ENCODE peak calls at places on chromosomes 3 and 15, in four cellular contexts. S, R, B and O are unnamed samples.

GRCh38 chr3:188497021-188497420 is 343.1 kb downstream of the LPP start:
- DNase-seq in R (no peak), B (no peak), S (no peak), O (peak)

GRCh38 chr3:42698911-42699230 is 3.7 kb downstream of the HHATL start:
- DNase-seq in R (no peak), B (no peak), S (no peak), O (no peak)

GRCh38 chr3:45537960-45538640 is 56.5 kb upstream of the LIMD1 start:
- DNase-seq in R (no peak), B (no peak), S (no peak), O (no peak)

GRCh38 chr15:68818671-68819450 is 1.8 kb downstream of the ANP32A start:
- DNase-seq in B (peak), R (peak), S (peak), O (peak)

GRCh38 chr15:82122754-82123400 is 77.1 kb upstream of the MEX3B start:
- DNase-seq in S (no peak), B (peak), R (no peak), O (peak)

GRCh38 chr15:71789616-71790015 is 20.7 kb upstream of the NR2E3 start:
- DNase-seq in B (no peak), R (no peak), S (no peak), O (no peak)

GRCh38 chr3:132642539-132642847 is 17.1 kb downstream of the ACAD11 start:
- DNase-seq in B (no peak), S (no peak), R (no peak), O (no peak)

GRCh38 chr3:169455472-169455871 is 208.0 kb downstream of the MECOM start:
- DNase-seq in R (no peak), S (no peak), B (no peak), O (peak)

GRCh38 chr3:30655187-30655812 is 48.9 kb downstream of the TGFBR2 start:
- DNase-seq in S (no peak), R (no peak), B (peak), O (no peak)

GRCh38 chr3:128488995-128489859 is 3.8 kb downstream of the GATA2 start:
- DNase-seq in B (no peak), R (no peak), S (peak), O (peak)

GRCh38 chr15:69887553-69887952 is 210.2 kb downstream of the TLE3 start:
- DNase-seq in R (no peak), S (no peak), B (no peak), O (no peak)

GRCh38 chr3:9122732-9123364 is 126.6 kb downstream of the SRGAP3 start:
- DNase-seq in B (peak), S (no peak), R (no peak), O (no peak)

GRCh38 chr3:133512416-133513089 is 60.9 kb upstream of the CDV3 start:
- DNase-seq in R (no peak), S (no peak), B (no peak), O (no peak)

GRCh38 chr15:78075490-78076230 is 1.9 kb downstream of the TBC1D2B start:
- DNase-seq in R (no peak), B (peak), S (peak), O (peak)

GRCh38 chr15:75930866-75931265 is 27.2 kb downstream of the FBXO22 start:
- DNase-seq in B (no peak), R (no peak), S (no peak), O (no peak)

GRCh38 chr3:141262306-141262705 is 30.7 kb downstream of the PXYLP1 start:
- DNase-seq in R (no peak), S (no peak), B (peak), O (no peak)

GRCh38 chr15:48798319-48798718 is 12.6 kb downstream of the CEP152 start:
- DNase-seq in B (no peak), S (no peak), R (no peak), O (no peak)

GRCh38 chr15:48582472-48583235 is 62.9 kb downstream of the FBN1 start:
- DNase-seq in R (no peak), B (no peak), S (no peak), O (peak)

GRCh38 chr15:96893159-96893906 is 562.8 kb downstream of the NR2F2 start:
- DNase-seq in R (no peak), S (peak), B (peak), O (peak)

GRCh38 chr3:188573929-188574317 is 420.0 kb downstream of the LPP start:
- DNase-seq in R (no peak), S (no peak), B (no peak), O (no peak)

GRCh38 chr3:192122832-192123594 is 604.3 kb downstream of the FGF12 start:
- DNase-seq in S (no peak), B (no peak), R (no peak), O (no peak)

GRCh38 chr3:169771651-169772529 is 1.3 kb upstream of the MYNN start:
- DNase-seq in R (peak), S (peak), B (peak), O (peak)

GRCh38 chr3:126781406-126781805 is 77.4 kb downstream of the CHCHD6 start:
- DNase-seq in B (no peak), S (no peak), R (no peak), O (no peak)

GRCh38 chr15:48579945-48580671 is 65.4 kb downstream of the FBN1 start:
- DNase-seq in B (no peak), R (no peak), S (no peak), O (no peak)

GRCh38 chr3:18007980-18008379 is 265.5 kb upstream of the TBC1D5 start:
- DNase-seq in B (peak), S (no peak), R (no peak), O (peak)

GRCh38 chr3:183298708-183299153 is 45.7 kb downstream of the B3GNT5 start:
- DNase-seq in S (peak), R (no peak), B (peak), O (peak)

GRCh38 chr3:170502297-170502696 is 83.6 kb downstream of the SLC7A14 start:
- DNase-seq in R (no peak), B (no peak), S (no peak), O (peak)

GRCh38 chr3:64048631-64049061 is 25.4 kb upstream of the PSMD6 start:
- DNase-seq in S (no peak), R (no peak), B (no peak), O (no peak)